ENCODE peak calls at places on chromosomes 2 and 18, in eight cellular contexts. One of them, this sample, is unnamed.

GRCh38 chr2:14445670-14446069 is 186.8 kb upstream of the LRATD1 start:
- DNase-seq in dorsolateral prefrontal cortex: no peak
- DNase-seq in gastrocnemius medialis: no peak
- DNase-seq in A549: no peak
- DNase-seq in HFFc6: no peak
- DNase-seq in neural crest cell: no peak
- DNase-seq in nephron progenitor cell: no peak
- DNase-seq in cardiac muscle cell: no peak
- DNase-seq in this sample: no peak

GRCh38 chr18:61998957-61999356 is 106.2 kb upstream of the RNF152 start:
- DNase-seq in dorsolateral prefrontal cortex: no peak
- DNase-seq in gastrocnemius medialis: no peak
- DNase-seq in A549: no peak
- DNase-seq in HFFc6: peak
- DNase-seq in neural crest cell: no peak
- DNase-seq in nephron progenitor cell: no peak
- DNase-seq in cardiac muscle cell: peak
- DNase-seq in this sample: no peak

GRCh38 chr18:10771053-10771709 is 245.4 kb downstream of the NAPG start:
- DNase-seq in dorsolateral prefrontal cortex: no peak
- DNase-seq in gastrocnemius medialis: no peak
- DNase-seq in A549: no peak
- DNase-seq in HFFc6: no peak
- DNase-seq in neural crest cell: no peak
- DNase-seq in nephron progenitor cell: no peak
- DNase-seq in cardiac muscle cell: peak
- DNase-seq in this sample: no peak

GRCh38 chr18:3094355-3094684 is 81.4 kb upstream of the LPIN2 start:
- DNase-seq in dorsolateral prefrontal cortex: no peak
- DNase-seq in gastrocnemius medialis: no peak
- DNase-seq in A549: no peak
- DNase-seq in HFFc6: no peak
- DNase-seq in neural crest cell: no peak
- DNase-seq in nephron progenitor cell: no peak
- DNase-seq in cardiac muscle cell: no peak
- DNase-seq in this sample: no peak

GRCh38 chr2:161436411-161436810 is 20.3 kb downstream of the TBR1 start:
- DNase-seq in dorsolateral prefrontal cortex: no peak
- DNase-seq in gastrocnemius medialis: no peak
- DNase-seq in A549: no peak
- DNase-seq in HFFc6: peak
- DNase-seq in neural crest cell: no peak
- DNase-seq in nephron progenitor cell: no peak
- DNase-seq in cardiac muscle cell: peak
- DNase-seq in this sample: no peak

GRCh38 chr2:179130560-179130959 is 80.6 kb upstream of the CCDC141 start:
- DNase-seq in dorsolateral prefrontal cortex: no peak
- DNase-seq in gastrocnemius medialis: no peak
- DNase-seq in A549: no peak
- DNase-seq in HFFc6: no peak
- DNase-seq in neural crest cell: no peak
- DNase-seq in nephron progenitor cell: no peak
- DNase-seq in cardiac muscle cell: no peak
- DNase-seq in this sample: no peak

GRCh38 chr2:193076995-193077394 is 882.3 kb upstream of the TMEFF2 start:
- DNase-seq in dorsolateral prefrontal cortex: no peak
- DNase-seq in gastrocnemius medialis: no peak
- DNase-seq in A549: no peak
- DNase-seq in HFFc6: no peak
- DNase-seq in neural crest cell: no peak
- DNase-seq in nephron progenitor cell: no peak
- DNase-seq in cardiac muscle cell: no peak
- DNase-seq in this sample: no peak

GRCh38 chr18:46019956-46020355 is 52.1 kb downstream of the PSTPIP2 start:
- DNase-seq in dorsolateral prefrontal cortex: no peak
- DNase-seq in gastrocnemius medialis: no peak
- DNase-seq in A549: no peak
- DNase-seq in HFFc6: no peak
- DNase-seq in neural crest cell: no peak
- DNase-seq in nephron progenitor cell: no peak
- DNase-seq in cardiac muscle cell: peak
- DNase-seq in this sample: no peak

GRCh38 chr18:68803371-68803770 is 5.5 kb downstream of the CCDC102B start:
- DNase-seq in dorsolateral prefrontal cortex: no peak
- DNase-seq in gastrocnemius medialis: peak
- DNase-seq in A549: no peak
- DNase-seq in HFFc6: peak
- DNase-seq in neural crest cell: no peak
- DNase-seq in nephron progenitor cell: no peak
- DNase-seq in cardiac muscle cell: peak
- DNase-seq in this sample: no peak

GRCh38 chr18:42141439-42141838 is 186.4 kb downstream of the PIK3C3 start:
- DNase-seq in dorsolateral prefrontal cortex: no peak
- DNase-seq in gastrocnemius medialis: no peak
- DNase-seq in A549: no peak
- DNase-seq in HFFc6: peak
- DNase-seq in neural crest cell: no peak
- DNase-seq in nephron progenitor cell: no peak
- DNase-seq in cardiac muscle cell: peak
- DNase-seq in this sample: no peak

GRCh38 chr2:20449501-20450200 is 2.8 kb downstream of the RHOB start:
- DNase-seq in dorsolateral prefrontal cortex: no peak
- DNase-seq in gastrocnemius medialis: no peak
- DNase-seq in A549: peak
- DNase-seq in HFFc6: no peak
- DNase-seq in neural crest cell: no peak
- DNase-seq in nephron progenitor cell: no peak
- DNase-seq in cardiac muscle cell: peak
- DNase-seq in this sample: no peak

GRCh38 chr2:147600223-147600622 is 244.6 kb upstream of the ACVR2A start:
- DNase-seq in dorsolateral prefrontal cortex: no peak
- DNase-seq in gastrocnemius medialis: no peak
- DNase-seq in A549: no peak
- DNase-seq in HFFc6: no peak
- DNase-seq in neural crest cell: no peak
- DNase-seq in nephron progenitor cell: no peak
- DNase-seq in cardiac muscle cell: peak
- DNase-seq in this sample: no peak

GRCh38 chr2:169462896-169463695 is 16.2 kb upstream of the BBS5 start:
- DNase-seq in dorsolateral prefrontal cortex: no peak
- DNase-seq in gastrocnemius medialis: no peak
- DNase-seq in A549: no peak
- DNase-seq in HFFc6: peak
- DNase-seq in neural crest cell: no peak
- DNase-seq in nephron progenitor cell: no peak
- DNase-seq in cardiac muscle cell: peak
- DNase-seq in this sample: no peak

GRCh38 chr2:130849896-130850787 is 13.4 kb downstream of the ARHGEF4 start:
- DNase-seq in dorsolateral prefrontal cortex: no peak
- DNase-seq in gastrocnemius medialis: no peak
- DNase-seq in A549: no peak
- DNase-seq in HFFc6: no peak
- DNase-seq in neural crest cell: no peak
- DNase-seq in nephron progenitor cell: no peak
- DNase-seq in cardiac muscle cell: no peak
- DNase-seq in this sample: no peak

GRCh38 chr2:201644001-201644400 is 698 bp upstream of the TMEM237 start:
- DNase-seq in dorsolateral prefrontal cortex: no peak
- DNase-seq in gastrocnemius medialis: no peak
- DNase-seq in A549: no peak
- DNase-seq in HFFc6: no peak
- DNase-seq in neural crest cell: no peak
- DNase-seq in nephron progenitor cell: no peak
- DNase-seq in cardiac muscle cell: peak
- DNase-seq in this sample: peak

GRCh38 chr2:199659207-199659606 is 191.8 kb downstream of the FTCDNL1 start:
- DNase-seq in dorsolateral prefrontal cortex: peak
- DNase-seq in gastrocnemius medialis: no peak
- DNase-seq in A549: no peak
- DNase-seq in HFFc6: no peak
- DNase-seq in neural crest cell: peak
- DNase-seq in nephron progenitor cell: peak
- DNase-seq in cardiac muscle cell: peak
- DNase-seq in this sample: peak

GRCh38 chr18:70288171-70288850 is 534 bp upstream of the SOCS6 start:
- DNase-seq in dorsolateral prefrontal cortex: no peak
- DNase-seq in gastrocnemius medialis: no peak
- DNase-seq in A549: no peak
- DNase-seq in HFFc6: no peak
- DNase-seq in neural crest cell: peak
- DNase-seq in nephron progenitor cell: no peak
- DNase-seq in cardiac muscle cell: peak
- DNase-seq in this sample: peak

GRCh38 chr2:74507145-74507925 is at the start of gene PCGF1:
- DNase-seq in dorsolateral prefrontal cortex: peak
- DNase-seq in gastrocnemius medialis: peak
- DNase-seq in A549: peak
- DNase-seq in HFFc6: peak
- DNase-seq in neural crest cell: peak
- DNase-seq in nephron progenitor cell: peak
- DNase-seq in cardiac muscle cell: peak
- DNase-seq in this sample: peak

GRCh38 chr18:50749945-50750344 is 69.9 kb downstream of the MRO start:
- DNase-seq in dorsolateral prefrontal cortex: no peak
- DNase-seq in gastrocnemius medialis: no peak
- DNase-seq in A549: no peak
- DNase-seq in HFFc6: no peak
- DNase-seq in neural crest cell: no peak
- DNase-seq in nephron progenitor cell: no peak
- DNase-seq in cardiac muscle cell: no peak
- DNase-seq in this sample: no peak

This sample was measured in ACHN.